ENCODE peak calls at places on chromosomes 1 and 21, in ten cellular contexts. One of them, this sample, is unnamed.

GRCh38 chr1:204530932-204531331 is 14.7 kb downstream of the MDM4 start:
- DNase-seq in NCI-H1092 treated with DMSO at 0.1 percent for 48 hours: no peak
- DNase-seq in iPS-NIHi11: no peak
- DNase-seq in AG09309: no peak
- DNase-seq in activated naive CD8-positive, alpha-beta T cell treated with anti-CD3 and anti-CD28 coated beads, Interleukin-2, amount 50 U/mL, for 24 hours: no peak
- DNase-seq in dorsolateral prefrontal cortex: no peak
- DNase-seq in cardiac muscle cell: no peak
- DNase-seq in upper lobe of right lung: no peak
- DNase-seq in left ventricle myocardium superior: no peak
- DNase-seq in foreskin fibroblast: no peak
- DNase-seq in this sample: no peak

GRCh38 chr1:115764541-115764940 is 4.0 kb downstream of the CASQ2 start:
- DNase-seq in NCI-H1092 treated with DMSO at 0.1 percent for 48 hours: no peak
- DNase-seq in iPS-NIHi11: peak
- DNase-seq in AG09309: no peak
- DNase-seq in activated naive CD8-positive, alpha-beta T cell treated with anti-CD3 and anti-CD28 coated beads, Interleukin-2, amount 50 U/mL, for 24 hours: no peak
- DNase-seq in dorsolateral prefrontal cortex: no peak
- DNase-seq in cardiac muscle cell: peak
- DNase-seq in upper lobe of right lung: no peak
- DNase-seq in left ventricle myocardium superior: peak
- DNase-seq in foreskin fibroblast: peak
- DNase-seq in this sample: peak

GRCh38 chr1:17232759-17233661 is 15.9 kb upstream of the PADI3 start:
- DNase-seq in NCI-H1092 treated with DMSO at 0.1 percent for 48 hours: no peak
- DNase-seq in iPS-NIHi11: no peak
- DNase-seq in AG09309: peak
- DNase-seq in activated naive CD8-positive, alpha-beta T cell treated with anti-CD3 and anti-CD28 coated beads, Interleukin-2, amount 50 U/mL, for 24 hours: no peak
- DNase-seq in dorsolateral prefrontal cortex: no peak
- DNase-seq in cardiac muscle cell: peak
- DNase-seq in upper lobe of right lung: no peak
- DNase-seq in left ventricle myocardium superior: no peak
- DNase-seq in foreskin fibroblast: peak
- DNase-seq in this sample: no peak

GRCh38 chr1:241641748-241642592 is 1.8 kb upstream of the CHML start:
- DNase-seq in NCI-H1092 treated with DMSO at 0.1 percent for 48 hours: no peak
- DNase-seq in iPS-NIHi11: no peak
- DNase-seq in AG09309: no peak
- DNase-seq in activated naive CD8-positive, alpha-beta T cell treated with anti-CD3 and anti-CD28 coated beads, Interleukin-2, amount 50 U/mL, for 24 hours: no peak
- DNase-seq in dorsolateral prefrontal cortex: no peak
- DNase-seq in cardiac muscle cell: peak
- DNase-seq in upper lobe of right lung: no peak
- DNase-seq in left ventricle myocardium superior: no peak
- DNase-seq in foreskin fibroblast: peak
- DNase-seq in this sample: no peak

GRCh38 chr21:46154155-46154954 is 1.0 kb downstream of the FTCD start:
- DNase-seq in NCI-H1092 treated with DMSO at 0.1 percent for 48 hours: no peak
- DNase-seq in iPS-NIHi11: no peak
- DNase-seq in AG09309: no peak
- DNase-seq in activated naive CD8-positive, alpha-beta T cell treated with anti-CD3 and anti-CD28 coated beads, Interleukin-2, amount 50 U/mL, for 24 hours: no peak
- DNase-seq in dorsolateral prefrontal cortex: no peak
- DNase-seq in cardiac muscle cell: no peak
- DNase-seq in upper lobe of right lung: peak
- DNase-seq in left ventricle myocardium superior: peak
- DNase-seq in foreskin fibroblast: no peak
- DNase-seq in this sample: no peak

GRCh38 chr1:222582099-222582774 is 7.5 kb downstream of the TAF1A start:
- DNase-seq in NCI-H1092 treated with DMSO at 0.1 percent for 48 hours: no peak
- DNase-seq in iPS-NIHi11: no peak
- DNase-seq in AG09309: no peak
- DNase-seq in activated naive CD8-positive, alpha-beta T cell treated with anti-CD3 and anti-CD28 coated beads, Interleukin-2, amount 50 U/mL, for 24 hours: no peak
- DNase-seq in dorsolateral prefrontal cortex: no peak
- DNase-seq in cardiac muscle cell: peak
- DNase-seq in upper lobe of right lung: no peak
- DNase-seq in left ventricle myocardium superior: no peak
- DNase-seq in foreskin fibroblast: peak
- DNase-seq in this sample: no peak

GRCh38 chr21:36665806-36666205 is 33.1 kb upstream of the SIM2 start:
- DNase-seq in NCI-H1092 treated with DMSO at 0.1 percent for 48 hours: no peak
- DNase-seq in iPS-NIHi11: no peak
- DNase-seq in AG09309: no peak
- DNase-seq in activated naive CD8-positive, alpha-beta T cell treated with anti-CD3 and anti-CD28 coated beads, Interleukin-2, amount 50 U/mL, for 24 hours: no peak
- DNase-seq in dorsolateral prefrontal cortex: no peak
- DNase-seq in cardiac muscle cell: no peak
- DNase-seq in upper lobe of right lung: no peak
- DNase-seq in left ventricle myocardium superior: no peak
- DNase-seq in foreskin fibroblast: no peak
- DNase-seq in this sample: no peak

GRCh38 chr21:28910280-28910887 is 82.3 kb downstream of the LTN1 start:
- DNase-seq in NCI-H1092 treated with DMSO at 0.1 percent for 48 hours: no peak
- DNase-seq in iPS-NIHi11: no peak
- DNase-seq in AG09309: no peak
- DNase-seq in activated naive CD8-positive, alpha-beta T cell treated with anti-CD3 and anti-CD28 coated beads, Interleukin-2, amount 50 U/mL, for 24 hours: no peak
- DNase-seq in dorsolateral prefrontal cortex: no peak
- DNase-seq in cardiac muscle cell: no peak
- DNase-seq in upper lobe of right lung: no peak
- DNase-seq in left ventricle myocardium superior: no peak
- DNase-seq in foreskin fibroblast: no peak
- DNase-seq in this sample: no peak

GRCh38 chr1:147214842-147215539 is 10.1 kb downstream of the FMO5 start:
- DNase-seq in NCI-H1092 treated with DMSO at 0.1 percent for 48 hours: no peak
- DNase-seq in iPS-NIHi11: no peak
- DNase-seq in AG09309: no peak
- DNase-seq in activated naive CD8-positive, alpha-beta T cell treated with anti-CD3 and anti-CD28 coated beads, Interleukin-2, amount 50 U/mL, for 24 hours: no peak
- DNase-seq in dorsolateral prefrontal cortex: no peak
- DNase-seq in cardiac muscle cell: peak
- DNase-seq in upper lobe of right lung: no peak
- DNase-seq in left ventricle myocardium superior: no peak
- DNase-seq in foreskin fibroblast: no peak
- DNase-seq in this sample: no peak

GRCh38 chr1:14055442-14056225 is 355.6 kb downstream of the PRDM2 start:
- DNase-seq in NCI-H1092 treated with DMSO at 0.1 percent for 48 hours: no peak
- DNase-seq in iPS-NIHi11: no peak
- DNase-seq in AG09309: no peak
- DNase-seq in activated naive CD8-positive, alpha-beta T cell treated with anti-CD3 and anti-CD28 coated beads, Interleukin-2, amount 50 U/mL, for 24 hours: no peak
- DNase-seq in dorsolateral prefrontal cortex: no peak
- DNase-seq in cardiac muscle cell: peak
- DNase-seq in upper lobe of right lung: no peak
- DNase-seq in left ventricle myocardium superior: no peak
- DNase-seq in foreskin fibroblast: peak
- DNase-seq in this sample: no peak

GRCh38 chr21:43362306-43362927 is 64.5 kb downstream of the SIK1 start:
- DNase-seq in NCI-H1092 treated with DMSO at 0.1 percent for 48 hours: peak
- DNase-seq in iPS-NIHi11: peak
- DNase-seq in AG09309: no peak
- DNase-seq in activated naive CD8-positive, alpha-beta T cell treated with anti-CD3 and anti-CD28 coated beads, Interleukin-2, amount 50 U/mL, for 24 hours: peak
- DNase-seq in dorsolateral prefrontal cortex: peak
- DNase-seq in cardiac muscle cell: peak
- DNase-seq in upper lobe of right lung: peak
- DNase-seq in left ventricle myocardium superior: peak
- DNase-seq in foreskin fibroblast: peak
- DNase-seq in this sample: peak

GRCh38 chr21:46599251-46599572 is 5.7 kb downstream of the S100B start:
- DNase-seq in NCI-H1092 treated with DMSO at 0.1 percent for 48 hours: no peak
- DNase-seq in iPS-NIHi11: peak
- DNase-seq in AG09309: peak
- DNase-seq in activated naive CD8-positive, alpha-beta T cell treated with anti-CD3 and anti-CD28 coated beads, Interleukin-2, amount 50 U/mL, for 24 hours: no peak
- DNase-seq in dorsolateral prefrontal cortex: no peak
- DNase-seq in cardiac muscle cell: peak
- DNase-seq in upper lobe of right lung: no peak
- DNase-seq in left ventricle myocardium superior: no peak
- DNase-seq in foreskin fibroblast: peak
- DNase-seq in this sample: no peak

GRCh38 chr1:15417365-15417934 is 7.8 kb downstream of the EFHD2 start:
- DNase-seq in NCI-H1092 treated with DMSO at 0.1 percent for 48 hours: no peak
- DNase-seq in iPS-NIHi11: no peak
- DNase-seq in AG09309: no peak
- DNase-seq in activated naive CD8-positive, alpha-beta T cell treated with anti-CD3 and anti-CD28 coated beads, Interleukin-2, amount 50 U/mL, for 24 hours: peak
- DNase-seq in dorsolateral prefrontal cortex: no peak
- DNase-seq in cardiac muscle cell: peak
- DNase-seq in upper lobe of right lung: no peak
- DNase-seq in left ventricle myocardium superior: peak
- DNase-seq in foreskin fibroblast: peak
- DNase-seq in this sample: no peak

GRCh38 chr1:191629836-191630235 is 528.4 kb upstream of the RGS18 start:
- DNase-seq in NCI-H1092 treated with DMSO at 0.1 percent for 48 hours: no peak
- DNase-seq in iPS-NIHi11: no peak
- DNase-seq in AG09309: no peak
- DNase-seq in activated naive CD8-positive, alpha-beta T cell treated with anti-CD3 and anti-CD28 coated beads, Interleukin-2, amount 50 U/mL, for 24 hours: no peak
- DNase-seq in dorsolateral prefrontal cortex: no peak
- DNase-seq in cardiac muscle cell: no peak
- DNase-seq in upper lobe of right lung: no peak
- DNase-seq in left ventricle myocardium superior: no peak
- DNase-seq in foreskin fibroblast: no peak
- DNase-seq in this sample: no peak

GRCh38 chr1:26239936-26240335 is 5.9 kb downstream of the CEP85 start:
- DNase-seq in NCI-H1092 treated with DMSO at 0.1 percent for 48 hours: no peak
- DNase-seq in iPS-NIHi11: no peak
- DNase-seq in AG09309: peak
- DNase-seq in activated naive CD8-positive, alpha-beta T cell treated with anti-CD3 and anti-CD28 coated beads, Interleukin-2, amount 50 U/mL, for 24 hours: no peak
- DNase-seq in dorsolateral prefrontal cortex: peak
- DNase-seq in cardiac muscle cell: peak
- DNase-seq in upper lobe of right lung: no peak
- DNase-seq in left ventricle myocardium superior: no peak
- DNase-seq in foreskin fibroblast: peak
- DNase-seq in this sample: no peak

GRCh38 chr1:65105596-65105995 is 42.4 kb upstream of the AK4 start:
- DNase-seq in NCI-H1092 treated with DMSO at 0.1 percent for 48 hours: no peak
- DNase-seq in iPS-NIHi11: no peak
- DNase-seq in AG09309: no peak
- DNase-seq in activated naive CD8-positive, alpha-beta T cell treated with anti-CD3 and anti-CD28 coated beads, Interleukin-2, amount 50 U/mL, for 24 hours: no peak
- DNase-seq in dorsolateral prefrontal cortex: no peak
- DNase-seq in cardiac muscle cell: no peak
- DNase-seq in upper lobe of right lung: no peak
- DNase-seq in left ventricle myocardium superior: no peak
- DNase-seq in foreskin fibroblast: peak
- DNase-seq in this sample: no peak

GRCh38 chr1:200184196-200184595 is 156.7 kb downstream of the NR5A2 start:
- DNase-seq in NCI-H1092 treated with DMSO at 0.1 percent for 48 hours: peak
- DNase-seq in iPS-NIHi11: peak
- DNase-seq in AG09309: peak
- DNase-seq in activated naive CD8-positive, alpha-beta T cell treated with anti-CD3 and anti-CD28 coated beads, Interleukin-2, amount 50 U/mL, for 24 hours: no peak
- DNase-seq in dorsolateral prefrontal cortex: peak
- DNase-seq in cardiac muscle cell: peak
- DNase-seq in upper lobe of right lung: peak
- DNase-seq in left ventricle myocardium superior: peak
- DNase-seq in foreskin fibroblast: peak
- DNase-seq in this sample: peak

GRCh38 chr1:208614610-208615009 is 370.4 kb upstream of the PLXNA2 start:
- DNase-seq in NCI-H1092 treated with DMSO at 0.1 percent for 48 hours: no peak
- DNase-seq in iPS-NIHi11: no peak
- DNase-seq in AG09309: no peak
- DNase-seq in activated naive CD8-positive, alpha-beta T cell treated with anti-CD3 and anti-CD28 coated beads, Interleukin-2, amount 50 U/mL, for 24 hours: no peak
- DNase-seq in dorsolateral prefrontal cortex: no peak
- DNase-seq in cardiac muscle cell: no peak
- DNase-seq in upper lobe of right lung: no peak
- DNase-seq in left ventricle myocardium superior: no peak
- DNase-seq in foreskin fibroblast: no peak
- DNase-seq in this sample: no peak

GRCh38 chr1:25821112-25821476 is 1.3 kb downstream of the MTFR1L start:
- DNase-seq in NCI-H1092 treated with DMSO at 0.1 percent for 48 hours: no peak
- DNase-seq in iPS-NIHi11: no peak
- DNase-seq in AG09309: no peak
- DNase-seq in activated naive CD8-positive, alpha-beta T cell treated with anti-CD3 and anti-CD28 coated beads, Interleukin-2, amount 50 U/mL, for 24 hours: no peak
- DNase-seq in dorsolateral prefrontal cortex: no peak
- DNase-seq in cardiac muscle cell: no peak
- DNase-seq in upper lobe of right lung: peak
- DNase-seq in left ventricle myocardium superior: no peak
- DNase-seq in foreskin fibroblast: no peak
- DNase-seq in this sample: no peak

This sample was measured in NCI-H510A treated with DMSO at 0.1 percent for 48 hours.